ENCODE peak calls at places on chromosomes 11 and 22, in seven cellular contexts. One of them, this sample, is unnamed.

GRCh38 chr22:27985323-27986275 is 66.5 kb upstream of the PITPNB start:
- DNase-seq in osteoblast: no peak
- DNase-seq in tibial nerve: no peak
- DNase-seq in foreskin keratinocyte: no peak
- DNase-seq in NCI-H460: no peak
- DNase-seq in hypothalamus: no peak
- DNase-seq in stimulated activated naive CD8-positive, alpha-beta T cell treated with anti-CD3 and anti-CD28 coated beads, Interleukin-15, Interleukin-2, amounts not matched to agents 100 U/mL and 50 U/mL, for 24 hours: no peak
- DNase-seq in this sample: peak

GRCh38 chr11:41872458-41872857 is 413.0 kb upstream of the LRRC4C start:
- DNase-seq in osteoblast: no peak
- DNase-seq in tibial nerve: no peak
- DNase-seq in foreskin keratinocyte: no peak
- DNase-seq in NCI-H460: no peak
- DNase-seq in hypothalamus: no peak
- DNase-seq in stimulated activated naive CD8-positive, alpha-beta T cell treated with anti-CD3 and anti-CD28 coated beads, Interleukin-15, Interleukin-2, amounts not matched to agents 100 U/mL and 50 U/mL, for 24 hours: no peak
- DNase-seq in this sample: no peak

GRCh38 chr11:121591405-121592033 is 138.8 kb upstream of the SORL1-AS1 start:
- DNase-seq in osteoblast: peak
- DNase-seq in tibial nerve: peak
- DNase-seq in foreskin keratinocyte: peak
- DNase-seq in NCI-H460: peak
- DNase-seq in hypothalamus: peak
- DNase-seq in stimulated activated naive CD8-positive, alpha-beta T cell treated with anti-CD3 and anti-CD28 coated beads, Interleukin-15, Interleukin-2, amounts not matched to agents 100 U/mL and 50 U/mL, for 24 hours: peak
- DNase-seq in this sample: peak

GRCh38 chr11:64230209-64230984 is at the start of gene DNAJC4:
- DNase-seq in osteoblast: peak
- DNase-seq in tibial nerve: peak
- DNase-seq in foreskin keratinocyte: no peak
- DNase-seq in NCI-H460: peak
- DNase-seq in hypothalamus: peak
- DNase-seq in stimulated activated naive CD8-positive, alpha-beta T cell treated with anti-CD3 and anti-CD28 coated beads, Interleukin-15, Interleukin-2, amounts not matched to agents 100 U/mL and 50 U/mL, for 24 hours: peak
- DNase-seq in this sample: peak

GRCh38 chr11:79049627-79050238 is 391.1 kb downstream of the TENM4 start:
- DNase-seq in osteoblast: no peak
- DNase-seq in tibial nerve: no peak
- DNase-seq in foreskin keratinocyte: no peak
- DNase-seq in NCI-H460: no peak
- DNase-seq in hypothalamus: no peak
- DNase-seq in stimulated activated naive CD8-positive, alpha-beta T cell treated with anti-CD3 and anti-CD28 coated beads, Interleukin-15, Interleukin-2, amounts not matched to agents 100 U/mL and 50 U/mL, for 24 hours: no peak
- DNase-seq in this sample: no peak

GRCh38 chr11:30360741-30361140 is 37.8 kb downstream of the ARL14EP start:
- DNase-seq in osteoblast: no peak
- DNase-seq in tibial nerve: no peak
- DNase-seq in foreskin keratinocyte: peak
- DNase-seq in NCI-H460: no peak
- DNase-seq in hypothalamus: no peak
- DNase-seq in stimulated activated naive CD8-positive, alpha-beta T cell treated with anti-CD3 and anti-CD28 coated beads, Interleukin-15, Interleukin-2, amounts not matched to agents 100 U/mL and 50 U/mL, for 24 hours: no peak
- DNase-seq in this sample: no peak

GRCh38 chr11:1152316-1153104 is 5.2 kb upstream of the MUC5AC start:
- DNase-seq in osteoblast: peak
- DNase-seq in tibial nerve: no peak
- DNase-seq in foreskin keratinocyte: no peak
- DNase-seq in NCI-H460: no peak
- DNase-seq in hypothalamus: no peak
- DNase-seq in stimulated activated naive CD8-positive, alpha-beta T cell treated with anti-CD3 and anti-CD28 coated beads, Interleukin-15, Interleukin-2, amounts not matched to agents 100 U/mL and 50 U/mL, for 24 hours: peak
- DNase-seq in this sample: peak

GRCh38 chr22:28024422-28024888 is 105.4 kb upstream of the PITPNB start:
- DNase-seq in osteoblast: peak
- DNase-seq in tibial nerve: no peak
- DNase-seq in foreskin keratinocyte: no peak
- DNase-seq in NCI-H460: no peak
- DNase-seq in hypothalamus: no peak
- DNase-seq in stimulated activated naive CD8-positive, alpha-beta T cell treated with anti-CD3 and anti-CD28 coated beads, Interleukin-15, Interleukin-2, amounts not matched to agents 100 U/mL and 50 U/mL, for 24 hours: no peak
- DNase-seq in this sample: peak

GRCh38 chr22:49960967-49961600 is 512 bp downstream of the PIM3 start:
- DNase-seq in osteoblast: peak
- DNase-seq in tibial nerve: peak
- DNase-seq in foreskin keratinocyte: peak
- DNase-seq in NCI-H460: no peak
- DNase-seq in hypothalamus: no peak
- DNase-seq in stimulated activated naive CD8-positive, alpha-beta T cell treated with anti-CD3 and anti-CD28 coated beads, Interleukin-15, Interleukin-2, amounts not matched to agents 100 U/mL and 50 U/mL, for 24 hours: peak
- DNase-seq in this sample: peak

GRCh38 chr11:108586600-108586999 is 7.0 kb downstream of the EXPH5 start:
- DNase-seq in osteoblast: no peak
- DNase-seq in tibial nerve: no peak
- DNase-seq in foreskin keratinocyte: no peak
- DNase-seq in NCI-H460: no peak
- DNase-seq in hypothalamus: no peak
- DNase-seq in stimulated activated naive CD8-positive, alpha-beta T cell treated with anti-CD3 and anti-CD28 coated beads, Interleukin-15, Interleukin-2, amounts not matched to agents 100 U/mL and 50 U/mL, for 24 hours: no peak
- DNase-seq in this sample: no peak

GRCh38 chr22:32781695-32782094 is 19.8 kb upstream of the TIMP3 start:
- DNase-seq in osteoblast: no peak
- DNase-seq in tibial nerve: no peak
- DNase-seq in foreskin keratinocyte: no peak
- DNase-seq in NCI-H460: no peak
- DNase-seq in hypothalamus: no peak
- DNase-seq in stimulated activated naive CD8-positive, alpha-beta T cell treated with anti-CD3 and anti-CD28 coated beads, Interleukin-15, Interleukin-2, amounts not matched to agents 100 U/mL and 50 U/mL, for 24 hours: no peak
- DNase-seq in this sample: no peak

GRCh38 chr11:61082161-61082870 is 20.0 kb upstream of the CD5 start:
- DNase-seq in osteoblast: no peak
- DNase-seq in tibial nerve: no peak
- DNase-seq in foreskin keratinocyte: no peak
- DNase-seq in NCI-H460: no peak
- DNase-seq in hypothalamus: no peak
- DNase-seq in stimulated activated naive CD8-positive, alpha-beta T cell treated with anti-CD3 and anti-CD28 coated beads, Interleukin-15, Interleukin-2, amounts not matched to agents 100 U/mL and 50 U/mL, for 24 hours: no peak
- DNase-seq in this sample: no peak

GRCh38 chr11:66689661-66690590 is 12.2 kb upstream of the RBM4B start:
- DNase-seq in osteoblast: peak
- DNase-seq in tibial nerve: no peak
- DNase-seq in foreskin keratinocyte: no peak
- DNase-seq in NCI-H460: no peak
- DNase-seq in hypothalamus: no peak
- DNase-seq in stimulated activated naive CD8-positive, alpha-beta T cell treated with anti-CD3 and anti-CD28 coated beads, Interleukin-15, Interleukin-2, amounts not matched to agents 100 U/mL and 50 U/mL, for 24 hours: no peak
- DNase-seq in this sample: no peak

GRCh38 chr11:72041364-72042058 is 38.8 kb downstream of the NUMA1 start:
- DNase-seq in osteoblast: no peak
- DNase-seq in tibial nerve: peak
- DNase-seq in foreskin keratinocyte: peak
- DNase-seq in NCI-H460: peak
- DNase-seq in hypothalamus: peak
- DNase-seq in stimulated activated naive CD8-positive, alpha-beta T cell treated with anti-CD3 and anti-CD28 coated beads, Interleukin-15, Interleukin-2, amounts not matched to agents 100 U/mL and 50 U/mL, for 24 hours: peak
- DNase-seq in this sample: peak

GRCh38 chr22:19035474-19036228 is 86.6 kb downstream of the DGCR2 start:
- DNase-seq in osteoblast: peak
- DNase-seq in tibial nerve: no peak
- DNase-seq in foreskin keratinocyte: no peak
- DNase-seq in NCI-H460: no peak
- DNase-seq in hypothalamus: no peak
- DNase-seq in stimulated activated naive CD8-positive, alpha-beta T cell treated with anti-CD3 and anti-CD28 coated beads, Interleukin-15, Interleukin-2, amounts not matched to agents 100 U/mL and 50 U/mL, for 24 hours: no peak
- DNase-seq in this sample: peak

GRCh38 chr22:24952837-24953293 is 349 bp downstream of the KIAA1671 start:
- DNase-seq in osteoblast: peak
- DNase-seq in tibial nerve: no peak
- DNase-seq in foreskin keratinocyte: no peak
- DNase-seq in NCI-H460: peak
- DNase-seq in hypothalamus: no peak
- DNase-seq in stimulated activated naive CD8-positive, alpha-beta T cell treated with anti-CD3 and anti-CD28 coated beads, Interleukin-15, Interleukin-2, amounts not matched to agents 100 U/mL and 50 U/mL, for 24 hours: no peak
- DNase-seq in this sample: peak

GRCh38 chr11:11022126-11022730 is 164.4 kb upstream of the ZBED5 start:
- DNase-seq in osteoblast: no peak
- DNase-seq in tibial nerve: no peak
- DNase-seq in foreskin keratinocyte: no peak
- DNase-seq in NCI-H460: peak
- DNase-seq in hypothalamus: no peak
- DNase-seq in stimulated activated naive CD8-positive, alpha-beta T cell treated with anti-CD3 and anti-CD28 coated beads, Interleukin-15, Interleukin-2, amounts not matched to agents 100 U/mL and 50 U/mL, for 24 hours: no peak
- DNase-seq in this sample: no peak

GRCh38 chr11:95149659-95150294 is 60.1 kb downstream of the ENDOD1 start:
- DNase-seq in osteoblast: no peak
- DNase-seq in tibial nerve: peak
- DNase-seq in foreskin keratinocyte: peak
- DNase-seq in NCI-H460: peak
- DNase-seq in hypothalamus: peak
- DNase-seq in stimulated activated naive CD8-positive, alpha-beta T cell treated with anti-CD3 and anti-CD28 coated beads, Interleukin-15, Interleukin-2, amounts not matched to agents 100 U/mL and 50 U/mL, for 24 hours: no peak
- DNase-seq in this sample: peak

GRCh38 chr11:46534713-46535112 is 59.1 kb downstream of the AMBRA1 start:
- DNase-seq in osteoblast: no peak
- DNase-seq in tibial nerve: no peak
- DNase-seq in foreskin keratinocyte: no peak
- DNase-seq in NCI-H460: no peak
- DNase-seq in hypothalamus: no peak
- DNase-seq in stimulated activated naive CD8-positive, alpha-beta T cell treated with anti-CD3 and anti-CD28 coated beads, Interleukin-15, Interleukin-2, amounts not matched to agents 100 U/mL and 50 U/mL, for 24 hours: no peak
- DNase-seq in this sample: no peak

GRCh38 chr22:45645526-45646414 is 25.9 kb upstream of the ATXN10 start:
- DNase-seq in osteoblast: peak
- DNase-seq in tibial nerve: peak
- DNase-seq in foreskin keratinocyte: no peak
- DNase-seq in NCI-H460: peak
- DNase-seq in hypothalamus: peak
- DNase-seq in stimulated activated naive CD8-positive, alpha-beta T cell treated with anti-CD3 and anti-CD28 coated beads, Interleukin-15, Interleukin-2, amounts not matched to agents 100 U/mL and 50 U/mL, for 24 hours: peak
- DNase-seq in this sample: peak

This sample was measured in stomach.